ENCODE peak calls at places on chromosomes 16 and 17, in six cellular contexts. P, S, G, W, Z and B are unnamed samples.

GRCh38 chr16:23025692-23026305 is 123.5 kb downstream of the USP31 start:
- DNase-seq in Z (no peak), G (no peak), P (peak), W (no peak), S (no peak), B (no peak)

GRCh38 chr16:57675752-57676623 is 7.9 kb downstream of the ADGRG3 start:
- DNase-seq in W (no peak), S (no peak), G (peak), Z (no peak), P (no peak), B (no peak)

GRCh38 chr17:45353047-45353446 is 36.2 kb upstream of the MAP3K14 start:
- DNase-seq in W (no peak), P (no peak), Z (no peak), G (no peak), S (no peak), B (no peak)

GRCh38 chr17:80826955-80827645 is 164.5 kb upstream of the CHMP6 start:
- DNase-seq in P (peak), S (no peak), Z (no peak), W (peak), G (peak), B (no peak)

GRCh38 chr17:77899494-77899893 is 59.0 kb upstream of the TNRC6C start:
- DNase-seq in W (no peak), P (no peak), Z (no peak), S (no peak), G (no peak), B (no peak)

GRCh38 chr17:8300629-8301242 is 5.5 kb upstream of the SLC25A35 start:
- DNase-seq in S (no peak), W (peak), P (peak), G (peak), Z (peak), B (peak)

GRCh38 chr17:69961488-69962145 is 113.4 kb upstream of the KCNJ16 start:
- DNase-seq in Z (no peak), G (no peak), S (peak), P (peak), W (no peak), B (no peak)

GRCh38 chr16:23354246-23354645 is 52.1 kb downstream of the SCNN1B start:
- DNase-seq in S (no peak), G (no peak), P (no peak), Z (no peak), W (no peak), B (no peak)

GRCh38 chr17:3308603-3309002 is 10.4 kb upstream of the OR3A1 start:
- DNase-seq in P (no peak), Z (no peak), G (no peak), S (no peak), W (no peak), B (no peak)

GRCh38 chr17:5819921-5820685 is 235.8 kb upstream of the NLRP1 start:
- DNase-seq in Z (no peak), S (no peak), G (no peak), P (no peak), W (no peak), B (no peak)

GRCh38 chr16:89115216-89115949 is 21.7 kb downstream of the ACSF3 start:
- DNase-seq in Z (peak), W (no peak), S (no peak), G (peak), P (no peak), B (peak)